ENCODE peak calls at places on chromosomes 16 and 17, in nine cellular contexts. T is AG10803; W is stimulated activated CD4-positive, alpha-beta T cell treated with anti-CD3 and anti-CD28 coated beads, Interleukin-15, amount 100 ng/mL, for 1 hour; K is GDM1; D is GM04504; A is activated B cell treated with CpG ODN at 0.5 μM for 24 hours; M is activated CD8-positive, alpha-beta memory T cell treated with anti-CD3 and anti-CD28 coated beads for 1 hour; L is EL; R is GM10248. X is an unnamed sample.

GRCh38 chr16:82882982-82883863 is 256.5 kb downstream of the CDH13 start:
- DNase-seq in A (no peak), K (no peak), T (no peak), L (no peak), D (no peak), R (no peak), M (no peak), W (no peak), X (no peak)

GRCh38 chr17:58215685-58216084 is 3.4 kb downstream of the MKS1 start:
- DNase-seq in D (no peak), L (no peak), W (no peak), T (no peak), K (no peak), R (no peak), A (no peak), M (no peak), X (no peak)

GRCh38 chr16:77682586-77682985 is 39.7 kb upstream of the NUDT7 start:
- DNase-seq in M (no peak), A (no peak), K (no peak), D (no peak), W (no peak), R (no peak), L (no peak), T (no peak), X (no peak)

GRCh38 chr16:9360075-9360474 is 268.6 kb downstream of the HAPSTR1 start:
- DNase-seq in W (no peak), L (no peak), R (no peak), A (no peak), M (no peak), D (no peak), K (no peak), T (no peak), X (no peak)

GRCh38 chr17:78390241-78391050 is 12.0 kb downstream of the PGS1 start:
- DNase-seq in D (peak), W (no peak), M (no peak), R (no peak), T (peak), A (no peak), L (peak), K (no peak), X (peak)

GRCh38 chr16:84367750-84368320 is 503 bp upstream of the ATP2C2 start:
- DNase-seq in K (no peak), R (no peak), M (no peak), D (no peak), L (no peak), W (no peak), A (no peak), T (no peak), X (no peak)

GRCh38 chr17:32970281-32970680 is 21.4 kb upstream of the SPACA3 start:
- DNase-seq in D (no peak), W (no peak), T (peak), L (no peak), K (no peak), M (no peak), R (no peak), A (no peak), X (peak)

GRCh38 chr16:48330847-48331204 is 54.4 kb downstream of the SIAH1 start:
- DNase-seq in L (no peak), W (no peak), A (no peak), D (no peak), K (no peak), M (no peak), T (peak), R (no peak), X (peak)

GRCh38 chr17:46765491-46765890 is 53.0 kb downstream of the WNT3 start:
- DNase-seq in M (no peak), W (no peak), A (no peak), T (no peak), L (no peak), R (no peak), K (no peak), D (no peak), X (no peak)

GRCh38 chr17:30858556-30859250 is 26.9 kb downstream of the ATAD5 start:
- DNase-seq in W (no peak), L (peak), A (no peak), T (peak), D (peak), R (no peak), K (no peak), M (no peak), X (peak)

GRCh38 chr17:41308251-41308917 is 725 bp downstream of the KRTAP16-1 start:
- DNase-seq in K (peak), A (peak), L (no peak), T (peak), W (no peak), M (peak), R (no peak), D (no peak), X (peak)

GRCh38 chr16:85982563-85982939 is 83.6 kb downstream of the IRF8 start:
- DNase-seq in K (no peak), T (no peak), W (no peak), D (no peak), R (no peak), A (no peak), L (no peak), M (no peak), X (no peak)

GRCh38 chr17:64982139-64982802 is 63.0 kb upstream of the LRRC37A3 start:
- DNase-seq in K (no peak), L (peak), A (no peak), R (no peak), M (no peak), D (no peak), T (no peak), W (no peak), X (no peak)

GRCh38 chr17:45355087-45355486 is 38.3 kb upstream of the MAP3K14 start:
- DNase-seq in A (peak), R (no peak), L (peak), W (no peak), M (no peak), T (no peak), D (no peak), K (no peak), X (no peak)

GRCh38 chr17:79610151-79610645 is 653 bp downstream of the RBFOX3 start:
- DNase-seq in R (no peak), W (no peak), K (no peak), T (no peak), L (no peak), A (no peak), D (no peak), M (no peak), X (no peak)

GRCh38 chr16:84115919-84116719 is 623 bp downstream of the MBTPS1 start:
- DNase-seq in D (no peak), K (no peak), T (peak), A (no peak), R (no peak), W (no peak), L (peak), M (no peak), X (no peak)

GRCh38 chr16:29321585-29321984 is 84.9 kb downstream of the NPIPB11 start:
- DNase-seq in D (no peak), R (no peak), K (no peak), A (no peak), L (no peak), M (no peak), W (no peak), T (no peak), X (no peak)

GRCh38 chr17:83065660-83066542 is 13.5 kb upstream of the METRNL start:
- DNase-seq in T (no peak), L (no peak), R (no peak), M (no peak), K (no peak), D (no peak), W (no peak), A (no peak), X (no peak)

GRCh38 chr16:46715769-46716305 is 26.4 kb downstream of the ORC6 start:
- DNase-seq in W (no peak), M (no peak), T (peak), A (no peak), R (no peak), K (no peak), L (no peak), D (no peak), X (peak)

GRCh38 chr17:307741-308507 is 44.7 kb downstream of the RPH3AL start:
- DNase-seq in L (no peak), D (no peak), R (no peak), A (no peak), W (no peak), T (peak), M (no peak), K (no peak), X (no peak)

GRCh38 chr17:64300566-64300965 is 37.5 kb upstream of the TEX2 start:
- DNase-seq in K (no peak), W (no peak), L (no peak), R (no peak), D (no peak), A (no peak), M (no peak), T (no peak), X (no peak)

GRCh38 chr17:17737938-17738894 is 57.0 kb downstream of the RAI1 start:
- DNase-seq in T (no peak), A (no peak), K (no peak), D (no peak), M (no peak), R (no peak), L (no peak), W (no peak), X (peak)

GRCh38 chr17:63116967-63117366 is 150.9 kb downstream of the TANC2 start:
- DNase-seq in M (no peak), K (no peak), R (no peak), D (no peak), T (peak), A (no peak), L (no peak), W (no peak), X (peak)

GRCh38 chr16:9602201-9602600 is 510.8 kb downstream of the HAPSTR1 start:
- DNase-seq in R (no peak), D (no peak), W (no peak), A (no peak), K (no peak), L (no peak), T (no peak), M (no peak), X (no peak)

GRCh38 chr16:58116046-58116445 is 13.1 kb downstream of the CFAP20 start:
- DNase-seq in W (no peak), L (no peak), D (no peak), K (no peak), R (no peak), A (no peak), M (no peak), T (no peak), X (no peak)

GRCh38 chr17:61076649-61077048 is 323.0 kb upstream of the TBX2 start:
- DNase-seq in M (no peak), W (no peak), A (no peak), L (no peak), T (no peak), K (no peak), D (no peak), R (no peak), X (no peak)

GRCh38 chr16:88699180-88699579 is 7.0 kb downstream of the RNF166 start:
- DNase-seq in T (no peak), K (no peak), L (no peak), M (no peak), A (no peak), D (no peak), W (no peak), R (no peak), X (no peak)

GRCh38 chr17:40121191-40121885 is 433 bp upstream of the MSL1 start:
- DNase-seq in D (no peak), L (peak), T (peak), M (no peak), A (no peak), W (no peak), R (peak), K (peak), X (peak)

GRCh38 chr16:46688101-46688656 is 799 bp downstream of the VPS35 start:
- DNase-seq in D (no peak), M (no peak), L (no peak), T (no peak), K (peak), A (no peak), R (no peak), W (no peak), X (no peak)

GRCh38 chr16:55662641-55663040 is 6.9 kb downstream of the SLC6A2 start:
- DNase-seq in M (no peak), L (no peak), R (no peak), A (no peak), D (no peak), W (no peak), K (no peak), T (peak), X (no peak)

GRCh38 chr17:13306310-13306962 is 288.6 kb upstream of the ELAC2 start:
- DNase-seq in K (peak), D (peak), L (peak), W (no peak), T (peak), R (no peak), A (no peak), M (no peak), X (peak)

GRCh38 chr17:27540300-27541105 is 84.3 kb downstream of the KSR1 start:
- DNase-seq in T (peak), L (peak), R (no peak), M (no peak), W (no peak), K (no peak), D (peak), A (no peak), X (peak)

GRCh38 chr16:74480150-74481029 is 59.1 kb upstream of the CLEC18B start:
- DNase-seq in T (peak), W (no peak), L (peak), R (no peak), M (no peak), K (no peak), A (no peak), D (peak), X (peak)

GRCh38 chr16:1705688-1706385 is at the start of gene MAPK8IP3:
- DNase-seq in D (peak), R (peak), W (peak), T (peak), K (peak), L (peak), M (peak), A (peak), X (peak)

GRCh38 chr17:39014044-39014794 is 47.0 kb upstream of the FBXO47 start:
- DNase-seq in T (peak), K (no peak), M (no peak), W (no peak), L (peak), R (no peak), D (no peak), A (no peak), X (peak)

GRCh38 chr17:17235212-17236174 is 1.5 kb downstream of the FLCN start:
- DNase-seq in K (no peak), D (peak), A (no peak), R (no peak), W (no peak), M (no peak), L (peak), T (peak), X (peak)

X was measured in myocyte.